ENCODE peak calls at places on chromosomes 1 and 21, in eight cellular contexts. S is CD8-positive, alpha-beta T cell; T is GM23338; N is left ventricle myocardium inferior; C is astrocyte; G is breast epithelium; L is DND-41; V is neural progenitor cell. J is an unnamed sample.

GRCh38 chr1:8889925-8890785 is 11.7 kb upstream of the ENO1 start:
- DNase-seq in L (no peak), V (no peak), N (peak; percentile 93), C (peak; percentile 90), S (no peak), G (peak; percentile 98), T (no peak), J (peak; percentile 80)

GRCh38 chr21:31537872-31538576 is 121.5 kb upstream of the SOD1 start:
- DNase-seq in G (no peak), V (peak; percentile 44), N (no peak), L (no peak), S (no peak), T (peak; percentile 72), C (no peak), J (no peak)

GRCh38 chr1:17194981-17195528 is 9.9 kb upstream of the PADI1 start:
- DNase-seq in C (no peak), S (no peak), L (no peak), G (no peak), T (no peak), N (no peak), V (no peak), J (no peak)

GRCh38 chr1:173715538-173715844 is 710 bp downstream of the KLHL20 start:
- DNase-seq in V (no peak), N (no peak), L (no peak), T (no peak), S (no peak), G (no peak), C (no peak), J (no peak)

GRCh38 chr1:94661431-94661830 is 119.9 kb upstream of the F3 start:
- DNase-seq in S (no peak), V (no peak), L (no peak), T (no peak), G (no peak), N (no peak), C (no peak), J (no peak)

GRCh38 chr1:209556159-209556690 is 27.3 kb upstream of the CAMK1G start:
- DNase-seq in S (no peak), C (no peak), T (peak; percentile 79), G (no peak), N (no peak), V (peak; percentile 47), L (no peak), J (no peak)

GRCh38 chr1:156006666-156007376 is 13.9 kb downstream of the SSR2 start:
- DNase-seq in C (no peak), N (no peak), V (no peak), S (no peak), T (peak; percentile 49), L (no peak), G (peak; percentile 65), J (no peak)

GRCh38 chr1:92583821-92584760 is 97.4 kb upstream of the GFI1 start:
- DNase-seq in G (no peak), N (no peak), L (no peak), T (no peak), V (no peak), C (peak; percentile 83), S (no peak), J (peak; percentile 42)

GRCh38 chr1:202592141-202592540 is 118.1 kb downstream of the SYT2 start:
- DNase-seq in T (no peak), S (no peak), N (no peak), V (no peak), C (no peak), L (no peak), G (no peak), J (no peak)

GRCh38 chr1:118223426-118223825 is 38.4 kb upstream of the SPAG17 start:
- DNase-seq in G (no peak), V (peak; percentile 74), L (no peak), N (peak; percentile 12), T (peak; percentile 84), C (no peak), S (no peak), J (no peak)

GRCh38 chr1:81174811-81175476 is 625.8 kb upstream of the ADGRL2 start:
- DNase-seq in G (no peak), C (peak; percentile 86), N (no peak), L (no peak), V (no peak), T (peak; percentile 9), S (no peak), J (peak; percentile 83)

GRCh38 chr1:18865176-18865575 is 5.7 kb upstream of the TAS1R2 start:
- DNase-seq in G (no peak), L (no peak), N (no peak), T (no peak), V (no peak), C (no peak), S (no peak), J (no peak)

GRCh38 chr1:245770191-245770590 is 615.4 kb downstream of the KIF26B start:
- DNase-seq in T (no peak), S (no peak), V (no peak), N (no peak), C (peak; percentile 74), G (no peak), L (no peak), J (no peak)

GRCh38 chr1:158506369-158506987 is 34.5 kb downstream of the OR10R2 start:
- DNase-seq in C (no peak), N (no peak), L (no peak), S (peak; percentile 36), T (peak; percentile 86), G (no peak), V (peak; percentile 77), J (no peak)

GRCh38 chr1:155574077-155574476 is 11.5 kb upstream of the ASH1L start:
- DNase-seq in T (no peak), C (no peak), G (no peak), N (no peak), S (no peak), L (no peak), V (no peak), J (no peak)

GRCh38 chr21:39221282-39221996 is 38.2 kb upstream of the PSMG1 start:
- DNase-seq in N (no peak), S (no peak), V (no peak), L (no peak), C (no peak), T (no peak), G (no peak), J (no peak)

GRCh38 chr1:198788561-198789064 is 149.8 kb downstream of the PTPRC start:
- DNase-seq in G (no peak), T (peak; percentile 88), N (no peak), S (peak; percentile 33), V (peak; percentile 81), C (no peak), L (peak; percentile 64), J (no peak)

GRCh38 chr21:28336299-28336698 is 656.4 kb downstream of the LTN1 start:
- DNase-seq in N (no peak), T (peak; percentile 70), L (no peak), S (no peak), C (peak; percentile 62), G (no peak), V (peak; percentile 49), J (peak; percentile 11)
- TF ChIP-seq CTCF in N (peak; percentile 69), T (peak; percentile 55), L (peak; percentile 42), S (no peak), C (peak; percentile 46), G (no peak), V (peak; percentile 57), J (no peak)

GRCh38 chr1:107057197-107058133 is 991 bp downstream of the PRMT6 start:
- DNase-seq in V (peak; percentile 78), T (peak; percentile 79), L (peak; percentile 64), C (peak; percentile 53), N (peak; percentile 74), S (peak; percentile 39), G (peak; percentile 23), J (peak; percentile 31)
- H3K27ac ChIP-seq in V (peak overlapping the region; percentile 15), T (peak overlapping the region; percentile 82), L (peak overlapping the region; percentile 91), C (peak overlapping the region; percentile 72), N (peak overlapping the region; percentile 89), S (peak overlapping the region; percentile 91), G (peak overlapping the region; percentile 84), J (peak overlapping the region; percentile 74)

DNA sequence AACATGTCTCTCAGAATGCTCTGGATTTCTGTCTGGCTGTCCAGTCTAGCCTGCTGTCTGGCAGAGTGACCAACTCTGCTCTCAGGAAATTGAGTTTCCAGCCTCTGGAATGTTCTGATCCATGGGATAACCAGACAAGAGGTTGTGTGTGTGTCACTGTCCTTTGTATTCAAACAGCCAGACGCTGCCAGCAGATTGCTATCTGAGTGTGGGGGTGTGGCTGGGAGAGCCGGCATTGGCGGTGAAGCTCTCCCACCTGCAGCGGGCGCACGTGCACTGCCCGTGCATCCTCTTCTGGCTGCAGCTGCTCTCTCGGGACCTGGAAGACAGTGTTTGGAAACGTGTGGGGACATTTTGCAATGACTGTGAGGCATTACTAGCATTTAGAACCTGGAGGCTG is 26.1 kb downstream of the PKP1 start:
- DNase-seq in C (peak; percentile 67), N (peak; percentile 67), V (peak; percentile 89), T (peak; percentile 82), S (no peak), L (peak; percentile 75), G (peak; percentile 99), J (peak; percentile 83)
- TF ChIP-seq CTCF in C (peak; percentile 9), N (no peak), V (peak; percentile 56), T (peak; percentile 80), S (no peak), L (peak; percentile 51), G (peak; percentile 31), J (no peak)

GRCh38 chr1:27527857-27528700 is 38.1 kb upstream of the WASF2 start:
- DNase-seq in L (no peak), G (no peak), N (peak; percentile 57), C (no peak), T (peak; percentile 81), V (peak; percentile 84), S (peak; percentile 52), J (peak; percentile 65)

GRCh38 chr1:27527223-27527856 is 37.4 kb upstream of the WASF2 start:
- DNase-seq in V (peak; percentile 87), C (no peak), G (peak; percentile 79), S (peak; percentile 50), T (peak; percentile 91), L (peak; percentile 49), N (peak; percentile 70), J (no peak)

GRCh38 chr1:27529638-27530018 is 39.7 kb upstream of the WASF2 start:
- DNase-seq in S (no peak), T (no peak), N (no peak), V (no peak), L (no peak), C (no peak), G (no peak), J (no peak)

GRCh38 chr1:27530192-27530591 is 40.2 kb upstream of the WASF2 start:
- DNase-seq in S (no peak), T (no peak), V (no peak), G (no peak), N (no peak), C (no peak), L (no peak), J (no peak)

DNA sequence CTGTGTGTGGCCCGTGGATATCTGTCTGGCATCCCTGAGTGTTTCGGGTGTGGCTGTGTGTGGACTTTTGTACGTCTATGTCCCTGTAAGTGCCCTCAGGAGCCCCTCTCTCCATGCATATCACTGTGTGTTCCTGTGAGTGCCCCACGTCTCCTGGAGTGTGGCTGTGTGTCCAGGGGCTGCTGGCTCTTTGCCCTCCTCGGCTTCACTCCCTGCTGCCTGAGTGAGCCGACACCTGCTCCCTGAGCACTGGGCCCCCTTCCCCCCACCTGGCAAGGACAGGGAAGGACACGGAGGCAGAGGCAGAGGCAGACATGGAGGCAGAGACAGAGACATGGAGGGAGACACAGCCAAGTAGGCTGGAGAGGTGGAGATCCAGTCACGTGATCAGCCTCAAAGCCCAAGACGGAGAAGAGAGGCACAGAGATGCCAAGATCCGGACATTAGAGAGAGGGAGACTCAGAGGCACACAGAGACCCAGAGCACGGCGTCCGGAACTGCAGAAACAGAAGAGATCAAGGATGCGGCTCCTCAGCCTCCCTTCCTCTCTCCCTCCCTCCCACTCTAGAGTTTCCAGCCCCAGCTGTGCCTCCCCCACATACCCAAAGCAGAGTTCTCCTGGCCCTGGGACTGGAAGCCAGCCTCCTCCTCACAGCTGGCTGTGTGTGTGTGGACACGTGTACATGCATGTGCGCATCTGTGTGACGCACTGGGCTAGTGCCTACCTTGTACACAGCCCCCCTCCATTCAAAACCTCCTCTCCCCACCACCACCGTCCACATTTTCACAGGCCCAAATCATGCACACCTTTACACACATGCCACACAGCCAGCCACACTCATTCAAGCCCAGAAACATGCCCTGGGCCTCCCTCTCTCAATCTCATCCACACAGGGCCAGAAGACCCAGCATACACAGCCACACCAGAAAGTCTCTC is 39.0 kb upstream of the WASF2 start:
- DNase-seq in C (no peak), L (no peak), T (peak; percentile 52), G (peak; percentile 79), V (peak; percentile 58), S (no peak), N (peak; percentile 78), J (no peak)
- H3K27ac ChIP-seq in C (no peak overlapping the region), L (no peak overlapping the region), T (no peak overlapping the region), G (peak overlapping the region; percentile 94), V (peak overlapping the region; percentile 42), S (no peak overlapping the region), N (peak overlapping the region; percentile 94), J (peak overlapping the region; percentile 98)

J was measured in RWPE1.